ENCODE peak calls at places on chromosomes 6 and 20, in four cellular contexts. K is amygdala, G is C1 segment of cervical spinal cord, X is epithelial cell of prostate. B is an unnamed sample.

GRCh38 chr6:33655155-33655554 is 34.0 kb downstream of the ITPR3 start:
- DNase-seq in K (no peak), G (no peak), X (no peak), B (no peak)

GRCh38 chr20:51365670-51366069 is 176.8 kb downstream of the NFATC2 start:
- DNase-seq in K (no peak), G (no peak), X (no peak), B (no peak)

GRCh38 chr6:119280080-119280479 is 69.5 kb downstream of the MAN1A1 start:
- DNase-seq in K (no peak), G (no peak), X (no peak), B (no peak)

GRCh38 chr6:105432797-105433196 is 29.9 kb upstream of the PREP start:
- DNase-seq in K (no peak), G (no peak), X (peak), B (no peak)

GRCh38 chr20:50219520-50220086 is 29.0 kb downstream of the CEBPB start:
- DNase-seq in K (no peak), G (no peak), X (no peak), B (no peak)

GRCh38 chr6:46437671-46438221 is 53.5 kb downstream of the RCAN2 start:
- DNase-seq in K (no peak), G (no peak), X (no peak), B (no peak)

GRCh38 chr6:82704048-82704447 is 340.4 kb downstream of the TPBG start:
- DNase-seq in K (no peak), G (no peak), X (no peak), B (no peak)

GRCh38 chr20:53141651-53142050 is 169.5 kb downstream of the TSHZ2 start:
- DNase-seq in K (no peak), G (no peak), X (no peak), B (no peak)

GRCh38 chr20:258269-258858 is 840 bp downstream of the DEFB132 start:
- DNase-seq in K (no peak), G (no peak), X (no peak), B (no peak)

GRCh38 chr6:134754013-134754690 is 195.7 kb downstream of the ALDH8A1 start:
- DNase-seq in K (no peak), G (no peak), X (no peak), B (no peak)

GRCh38 chr6:99619409-99619762 is 12.8 kb downstream of the PRDM13 start:
- DNase-seq in K (no peak), G (no peak), X (no peak), B (no peak)

GRCh38 chr6:159817951-159818739 is 18.1 kb downstream of the PNLDC1 start:
- DNase-seq in K (no peak), G (no peak), X (no peak), B (no peak)

GRCh38 chr6:1502041-1502440 is 107.7 kb upstream of the FOXC1 start:
- DNase-seq in K (no peak), G (no peak), X (no peak), B (no peak)

GRCh38 chr6:67567842-67568241 is 1067.2 kb upstream of the ADGRB3 start:
- DNase-seq in K (no peak), G (no peak), X (no peak), B (no peak)

GRCh38 chr20:2798814-2799213 is 1.6 kb downstream of the CPXM1 start:
- DNase-seq in K (no peak), G (no peak), X (no peak), B (no peak)

GRCh38 chr6:126015869-126016268 is 29.5 kb downstream of the TRMT11 start:
- DNase-seq in K (no peak), G (no peak), X (no peak), B (no peak)

GRCh38 chr20:58382096-58382495 is 6.9 kb upstream of the VAPB start:
- DNase-seq in K (no peak), G (no peak), X (no peak), B (no peak)

GRCh38 chr20:44040202-44040915 is 125.7 kb downstream of the TOX2 start:
- DNase-seq in K (no peak), G (no peak), X (no peak), B (no peak)

GRCh38 chr6:137160763-137161162 is 12.7 kb downstream of the IL22RA2 start:
- DNase-seq in K (no peak), G (no peak), X (peak), B (no peak)

GRCh38 chr6:63509652-63510352 is 62.5 kb upstream of the LOC128125822 start:
- DNase-seq in K (no peak), G (no peak), X (no peak), B (no peak)

GRCh38 chr20:63116412-63117106 is 99.4 kb downstream of the YTHDF1 start:
- DNase-seq in K (no peak), G (no peak), X (no peak), B (no peak)

GRCh38 chr6:56958481-56958880 is 3.6 kb downstream of the BEND6 start:
- DNase-seq in K (no peak), G (no peak), X (no peak), B (no peak)

GRCh38 chr20:14568225-14568624 is 230.8 kb upstream of the FLRT3 start:
- DNase-seq in K (no peak), G (no peak), X (no peak), B (no peak)

GRCh38 chr6:43613721-43614395 is 15.2 kb downstream of the GTPBP2 start:
- DNase-seq in K (no peak), G (no peak), X (no peak), B (no peak)